ENCODE peak calls at places on chromosomes 16 and 17, in four cellular contexts. M is neuronal stem cell, A is H1, U is trophoblast cell. W is an unnamed sample.

GRCh38 chr16:84616515-84616914 is 1.4 kb downstream of the COTL1 start:
- DNase-seq in M (no peak), A (no peak), U (peak), W (no peak)

GRCh38 chr16:66590322-66590721 is 11.1 kb downstream of the CMTM2 start:
- DNase-seq in M (no peak), A (no peak), U (no peak), W (no peak)

GRCh38 chr17:32492648-32493289 is 6.0 kb downstream of the CDK5R1 start:
- DNase-seq in M (no peak), A (no peak), U (no peak), W (no peak)

GRCh38 chr17:79033741-79034501 is 10.0 kb downstream of the C1QTNF1 start:
- DNase-seq in M (no peak), A (no peak), U (no peak), W (no peak)

GRCh38 chr16:11224894-11225676 is 30.9 kb downstream of the SOCS1 start:
- DNase-seq in M (no peak), A (no peak), U (no peak), W (no peak)

GRCh38 chr16:9261376-9261775 is 169.9 kb downstream of the HAPSTR1 start:
- DNase-seq in M (no peak), A (no peak), U (peak), W (no peak)

GRCh38 chr17:48594412-48595106 is 980 bp upstream of the HOXB5 start:
- DNase-seq in M (no peak), A (no peak), U (no peak), W (no peak)

GRCh38 chr17:66976379-66976663 is 11.8 kb downstream of the CACNG4 start:
- DNase-seq in M (no peak), A (no peak), U (no peak), W (no peak)

GRCh38 chr16:9709221-9709620 is 473.0 kb downstream of the GRIN2A start:
- DNase-seq in M (no peak), A (no peak), U (peak), W (no peak)

GRCh38 chr16:68844211-68844564 is 857 bp downstream of the TANGO6 start:
- DNase-seq in M (no peak), A (no peak), U (no peak), W (no peak)

GRCh38 chr17:80045703-80046102 is 9.3 kb downstream of the CCDC40 start:
- DNase-seq in M (no peak), A (no peak), U (no peak), W (no peak)

GRCh38 chr17:77995146-77995852 is 36.8 kb downstream of the TNRC6C start:
- DNase-seq in M (no peak), A (no peak), U (no peak), W (no peak)

GRCh38 chr16:27583634-27584033 is 33.7 kb downstream of the KATNIP start:
- DNase-seq in M (no peak), A (no peak), U (no peak), W (no peak)

GRCh38 chr17:2593846-2594656 is 597 bp downstream of the PAFAH1B1 start:
- DNase-seq in M (peak), A (peak), U (peak), W (peak)

GRCh38 chr16:30569746-30570325 is 1.7 kb downstream of the ZNF688 start:
- DNase-seq in M (no peak), A (no peak), U (no peak), W (peak)

GRCh38 chr16:53056528-53056881 is 1.7 kb downstream of the CHD9 start:
- DNase-seq in M (no peak), A (no peak), U (no peak), W (no peak)

GRCh38 chr16:1749152-1750117 is 21.9 kb downstream of the NME3 start:
- DNase-seq in M (no peak), A (no peak), U (no peak), W (no peak)

GRCh38 chr17:78607061-78607460 is 29.9 kb upstream of the DNAH17 start:
- DNase-seq in M (peak), A (no peak), U (no peak), W (no peak)

GRCh38 chr16:80804061-80804450 is 342 bp downstream of the CDYL2 start:
- DNase-seq in M (peak), A (peak), U (peak), W (peak)

GRCh38 chr17:7977805-7978204 is 24.6 kb upstream of the GUCY2D start:
- DNase-seq in M (no peak), A (no peak), U (no peak), W (no peak)

GRCh38 chr17:82860606-82861392 is 21.0 kb upstream of the ZNF750 start:
- DNase-seq in M (no peak), A (no peak), U (peak), W (no peak)
- H2BK120ac ChIP-seq in M (no peak), A (no peak), U (peak), W (no peak)

DNA sequence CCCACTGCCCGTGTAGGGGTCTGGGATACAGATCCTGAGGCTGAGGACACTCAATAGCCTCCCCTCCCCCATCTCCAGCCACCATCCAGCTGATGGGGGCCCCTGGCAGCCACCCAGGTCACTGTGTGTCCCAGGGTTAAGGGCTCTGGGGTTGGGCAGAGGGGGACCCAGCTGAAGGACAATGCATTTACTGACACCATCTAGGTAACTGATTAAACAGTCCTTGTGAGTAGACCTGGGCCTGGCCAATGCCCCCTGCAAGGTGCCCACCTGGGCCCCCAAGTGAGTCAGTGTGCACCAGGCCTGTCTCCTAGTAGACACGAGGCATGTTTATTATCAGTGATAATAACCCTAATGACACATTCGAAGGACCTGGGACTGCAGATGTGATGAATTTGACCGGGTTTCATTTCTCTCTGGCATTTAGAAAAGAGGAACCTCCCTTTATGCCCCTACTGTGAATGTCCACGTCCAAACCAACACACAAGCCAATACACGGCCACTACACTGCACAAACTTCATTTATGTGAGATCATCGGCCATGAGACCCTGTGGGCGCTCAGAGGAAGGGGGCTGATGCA is 261.9 kb upstream of the FOXF1 start:
- DNase-seq in M (no peak), A (peak), U (no peak), W (no peak)
- H2BK12ac ChIP-seq in M (no peak), A (no peak), U (no peak), W (no peak)

DNA sequence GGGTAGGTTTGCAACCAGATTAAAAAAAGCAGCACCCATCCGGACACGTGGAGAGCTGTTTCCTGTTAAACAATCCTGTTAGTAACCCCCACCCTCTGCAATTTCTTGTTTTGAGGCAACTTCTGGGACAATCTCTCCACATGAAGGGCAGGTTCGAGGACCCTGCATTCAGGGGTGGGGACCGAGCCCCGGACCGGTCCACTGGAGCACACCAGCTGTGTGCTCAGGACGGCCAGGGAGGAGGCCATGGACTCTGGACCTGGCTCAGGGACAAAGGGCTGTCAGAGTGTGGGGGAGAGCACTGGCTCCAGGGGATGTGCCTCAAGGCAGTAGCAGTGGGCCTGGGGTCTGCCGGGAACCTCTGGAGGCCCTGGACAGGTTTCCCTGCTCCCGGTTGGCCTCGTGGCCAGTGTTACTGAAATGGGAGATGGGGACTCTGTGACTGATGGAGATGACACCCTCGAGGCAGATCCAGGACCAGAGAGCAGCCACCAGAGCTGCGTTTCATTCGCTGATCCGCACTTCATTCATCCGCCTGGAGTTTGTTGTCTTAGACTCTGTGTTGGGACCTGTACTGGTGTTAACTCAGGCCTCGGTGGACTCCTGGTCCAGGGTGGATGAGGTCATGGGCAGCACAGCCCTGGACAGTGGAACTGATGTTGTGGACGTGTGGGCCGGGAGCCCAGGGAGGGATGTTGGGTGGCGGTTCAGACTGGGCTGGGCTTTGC is 2.9 kb upstream of the CPNE7 start:
- DNase-seq in M (no peak), A (no peak), U (no peak), W (no peak)
- H2BK120ac ChIP-seq in M (no peak), A (no peak), U (no peak), W (no peak)

GRCh38 chr16:12771341-12771798 is 32.3 kb downstream of the CPPED1 start:
- DNase-seq in M (no peak), A (no peak), U (peak), W (no peak)

GRCh38 chr16:12767897-12768296 is 35.8 kb downstream of the CPPED1 start:
- DNase-seq in M (no peak), A (no peak), U (no peak), W (no peak)

GRCh38 chr16:12775689-12776236 is 27.9 kb downstream of the CPPED1 start:
- DNase-seq in M (no peak), A (no peak), U (no peak), W (no peak)

DNA sequence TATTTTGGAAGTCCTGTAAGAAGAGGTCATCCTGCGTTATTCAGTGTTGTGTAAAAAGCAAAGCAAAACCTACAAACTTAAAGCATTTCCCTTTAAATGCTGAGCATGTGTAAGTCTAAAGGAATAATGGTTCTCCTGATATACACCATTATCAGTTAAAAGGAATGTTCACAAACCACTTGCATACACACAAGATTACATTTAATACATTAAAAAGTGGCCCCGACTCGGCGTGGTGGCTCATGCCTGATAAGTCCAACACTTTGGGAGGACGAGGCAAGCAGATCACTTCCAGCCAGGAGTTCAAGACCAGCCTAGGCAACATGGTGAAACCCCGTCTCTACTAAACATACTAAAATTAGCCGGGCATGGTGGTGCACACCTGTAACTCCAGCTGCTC is 30.5 kb downstream of the CPPED1 start:
- DNase-seq in M (no peak), A (no peak), U (no peak), W (no peak)
- H2BK12ac ChIP-seq in M (no peak), A (no peak), U (no peak), W (no peak)

DNA sequence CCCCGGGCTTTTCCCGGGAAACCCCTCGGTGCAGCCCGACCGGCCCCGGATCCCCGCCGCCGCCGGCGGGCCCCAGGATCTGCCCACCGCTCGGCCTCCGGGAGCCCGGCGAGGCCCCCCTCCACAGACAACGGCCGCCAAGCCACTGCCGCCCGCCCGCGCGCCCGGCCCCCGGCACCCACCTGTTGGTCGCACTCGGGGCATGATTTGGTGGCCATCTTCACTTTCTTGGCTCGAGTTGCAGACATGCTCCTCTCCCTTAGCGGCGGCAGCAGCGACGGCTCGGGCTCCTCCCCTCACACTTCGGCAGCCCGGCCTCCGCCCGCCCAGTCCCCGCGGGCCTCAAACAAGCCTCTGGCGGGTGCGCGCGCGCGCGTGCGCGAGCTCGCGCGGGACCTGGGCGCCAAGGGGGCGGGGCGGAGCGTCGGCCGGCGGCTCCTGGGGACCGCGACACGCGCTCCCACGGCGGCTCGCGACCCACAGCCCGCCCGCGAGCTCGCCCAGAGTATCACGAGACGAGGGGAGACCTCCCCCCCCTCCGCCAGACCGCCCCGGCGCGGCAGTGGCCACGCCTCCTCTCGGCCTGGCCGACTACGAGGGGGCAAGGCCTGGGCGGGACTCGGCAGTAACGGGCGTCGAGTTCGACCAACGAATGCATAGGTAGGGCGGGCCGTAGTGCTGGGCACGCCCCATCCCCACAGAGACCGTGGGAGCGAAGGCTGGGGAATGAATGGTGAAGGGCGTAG is at the start of gene C16orf87:
- DNase-seq in M (peak), A (peak), U (peak), W (peak)
- H2BK120ac ChIP-seq in M (no peak), A (no peak), U (peak), W (peak)

DNA sequence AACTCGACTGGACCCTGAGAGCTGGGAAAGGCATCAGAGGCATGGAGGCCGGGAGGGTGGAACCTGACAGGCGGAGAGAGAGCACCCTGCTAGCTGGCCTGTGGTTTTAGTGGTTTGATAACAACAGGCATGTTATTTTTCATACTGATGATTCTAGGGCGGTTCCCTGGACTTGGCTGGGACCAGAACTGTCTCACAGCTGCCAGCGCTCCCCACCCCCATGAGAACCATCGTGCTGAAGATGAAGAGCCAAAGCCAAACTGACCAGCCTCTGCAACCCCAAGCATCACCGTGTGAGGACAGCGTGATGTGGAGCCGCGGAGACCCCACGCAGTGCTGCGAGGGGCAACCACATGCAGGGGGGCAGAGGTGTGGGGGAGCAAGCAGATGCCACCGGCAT is 28.5 kb downstream of the MXRA7 start:
- DNase-seq in M (no peak), A (no peak), U (no peak), W (no peak)
- H2BK12ac ChIP-seq in M (no peak), A (peak), U (no peak), W (no peak)

DNA sequence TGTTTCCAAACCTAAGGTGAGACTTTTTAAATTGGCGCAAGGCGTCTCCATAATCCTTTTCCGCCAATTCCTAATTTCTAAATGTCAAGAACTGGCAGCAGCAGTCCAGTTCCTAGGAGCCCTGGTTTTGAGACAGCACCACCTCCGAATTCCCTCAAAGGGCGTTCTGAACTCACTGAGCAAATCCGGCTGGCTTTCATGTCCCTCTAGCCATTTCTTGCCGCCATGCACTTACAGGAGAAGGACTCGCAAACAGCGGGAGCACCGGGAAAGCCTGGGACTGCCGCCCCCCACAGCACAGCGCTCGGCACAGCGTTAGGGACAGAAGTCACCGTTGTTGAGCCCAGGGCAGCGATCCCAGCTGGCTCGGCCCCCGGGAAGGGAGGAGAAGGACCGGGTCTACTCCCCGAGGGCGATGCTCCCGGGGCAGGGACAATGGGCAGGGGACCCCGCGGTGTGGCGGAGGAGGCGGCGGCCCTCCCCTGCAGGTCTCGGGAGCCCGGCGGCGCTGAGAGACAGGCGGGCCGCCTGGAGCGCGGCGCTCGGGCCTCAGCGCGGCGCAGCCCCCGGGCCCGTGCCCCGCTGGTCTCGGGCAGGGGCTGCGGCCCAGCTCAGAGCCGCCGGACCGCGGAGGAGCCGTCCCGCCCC is 545 bp downstream of the ARHGAP17 start:
- DNase-seq in M (peak), A (peak), U (peak), W (peak)
- H2BK120ac ChIP-seq in M (no peak), A (no peak), U (peak), W (no peak)

GRCh38 chr17:56785997-56786680 is 47.6 kb downstream of the C17orf67 start:
- DNase-seq in M (no peak), A (no peak), U (no peak), W (no peak)
- H2BK12ac ChIP-seq in M (no peak), A (no peak), U (no peak), W (no peak)